ENCODE peak calls at places on chromosomes 2 and 18, in eight cellular contexts. R is AG09309, E is left ventricle myocardium superior, J is NCI-H748 treated with DMSO at 0.1 percent for 48 hours, P is epithelial cell of esophagus, K is ACHN, S is retina, Y is kidney. F is an unnamed sample.
A peak's percentile ranks its signal among the peaks of the same experiment; 100 is the strongest.

GRCh38 chr2:181673178-181673577 is 7.1 kb downstream of the NEUROD1 start:
- DNase-seq in S (peak; percentile 73), P (no peak), E (no peak), R (no peak), J (peak; percentile 83), Y (no peak), K (no peak), F (no peak)

GRCh38 chr18:57088883-57089282 is 58.0 kb upstream of the BOD1L2 start:
- DNase-seq in P (no peak), R (no peak), K (no peak), Y (no peak), J (no peak), E (no peak), S (no peak), F (no peak)

GRCh38 chr2:39435974-39436591 is 1.0 kb downstream of the MAP4K3 start:
- DNase-seq in S (no peak), E (no peak), J (no peak), P (peak; percentile 22), Y (peak; percentile 77), K (peak; percentile 37), R (no peak), F (no peak)

GRCh38 chr2:232042911-232043564 is 81.5 kb downstream of the DIS3L2 start:
- DNase-seq in E (no peak), J (no peak), R (no peak), P (no peak), S (no peak), Y (no peak), K (no peak), F (no peak)

GRCh38 chr2:109497911-109498870 is 115.6 kb downstream of the SEPTIN10 start:
- DNase-seq in J (no peak), R (no peak), K (no peak), S (peak; percentile 38), P (no peak), E (peak; percentile 60), Y (no peak), F (no peak)

GRCh38 chr2:240319855-240320560 is 115.5 kb upstream of the GPC1 start:
- DNase-seq in R (peak; percentile 88), K (no peak), E (no peak), S (peak; percentile 38), Y (peak; percentile 84), J (no peak), P (peak; percentile 79), F (peak; percentile 89)

GRCh38 chr2:136255648-136256461 is 137.9 kb upstream of the CXCR4 start:
- DNase-seq in E (no peak), S (no peak), P (peak; percentile 15), Y (no peak), J (no peak), K (no peak), R (no peak), F (no peak)

GRCh38 chr2:239195318-239195871 is 205.4 kb downstream of the HDAC4 start:
- DNase-seq in P (no peak), R (no peak), S (peak; percentile 58), J (no peak), K (no peak), Y (peak; percentile 24), E (peak; percentile 15), F (no peak)

GRCh38 chr18:9614401-9615279 is at the start of gene PPP4R1:
- DNase-seq in S (peak; percentile 91), J (peak; percentile 24), K (peak; percentile 70), E (peak; percentile 90), P (peak; percentile 84), R (no peak), Y (peak; percentile 93), F (no peak)

GRCh38 chr2:6392966-6393365 is 472.7 kb downstream of the CMPK2 start:
- DNase-seq in S (no peak), J (no peak), K (no peak), R (no peak), Y (no peak), P (no peak), E (no peak), F (no peak)

GRCh38 chr2:37635359-37636208 is 35.9 kb downstream of the CDC42EP3 start:
- DNase-seq in E (no peak), J (no peak), Y (no peak), R (peak; percentile 78), K (no peak), S (no peak), P (peak; percentile 97), F (no peak)

GRCh38 chr2:46831037-46831868 is 84.4 kb downstream of the MCFD2 start:
- DNase-seq in J (no peak), E (no peak), R (peak; percentile 97), Y (no peak), S (no peak), P (no peak), K (no peak), F (no peak)

GRCh38 chr18:49797995-49798394 is 15.3 kb downstream of the ACAA2 start:
- DNase-seq in J (no peak), S (no peak), K (no peak), Y (no peak), R (no peak), E (no peak), P (no peak), F (no peak)

GRCh38 chr2:128217671-128218070 is 101.0 kb downstream of the HS6ST1 start:
- DNase-seq in S (no peak), R (no peak), K (no peak), P (no peak), Y (no peak), E (no peak), J (no peak), F (no peak)

GRCh38 chr18:45386256-45386655 is 229.0 kb upstream of the SLC14A2 start:
- DNase-seq in R (no peak), K (peak; percentile 40), E (peak; percentile 36), J (peak; percentile 83), S (peak; percentile 42), P (peak; percentile 67), Y (no peak), F (no peak)

GRCh38 chr2:127324635-127325034 is 30.7 kb upstream of the ERCC3 start:
- DNase-seq in S (no peak), Y (no peak), K (peak; percentile 58), R (peak; percentile 27), E (no peak), P (peak; percentile 49), J (no peak), F (peak; percentile 34)

GRCh38 chr2:110770696-110771425 is 38.5 kb downstream of the ACOXL start:
- DNase-seq in Y (no peak), E (peak; percentile 55), K (no peak), S (peak; percentile 83), J (peak; percentile 83), P (peak; percentile 80), R (peak; percentile 20), F (no peak)

GRCh38 chr2:120237491-120237902 is 14.3 kb upstream of the TMEM185B start:
- DNase-seq in J (no peak), E (no peak), K (peak; percentile 90), Y (peak; percentile 63), S (no peak), R (no peak), P (peak; percentile 44), F (no peak)

GRCh38 chr2:165357758-165358157 is 111.7 kb upstream of the CSRNP3 start:
- DNase-seq in E (no peak), K (peak; percentile 37), S (no peak), J (no peak), P (peak; percentile 89), Y (no peak), R (peak; percentile 18), F (peak; percentile 29)

GRCh38 chr2:32558492-32558891 is 69.4 kb upstream of the TTC27 start:
- DNase-seq in Y (no peak), S (no peak), P (no peak), J (no peak), K (no peak), E (no peak), R (no peak), F (no peak)

GRCh38 chr2:129849559-129850160 is 129.8 kb upstream of the RAB6C start:
- DNase-seq in J (peak; percentile 77), R (peak; percentile 34), P (peak; percentile 74), E (no peak), S (peak; percentile 55), Y (no peak), K (peak; percentile 75), F (peak; percentile 46)

GRCh38 chr2:238120463-238121298 is 17.8 kb upstream of the KLHL30 start:
- DNase-seq in K (no peak), S (peak; percentile 83), R (no peak), J (no peak), E (peak; percentile 54), Y (peak; percentile 59), P (peak; percentile 26), F (no peak)

GRCh38 chr2:123953848-123954247 is 71.2 kb upstream of the CNTNAP5 start:
- DNase-seq in S (no peak), P (peak; percentile 76), J (peak; percentile 2), R (no peak), K (peak; percentile 13), E (no peak), Y (no peak), F (no peak)

GRCh38 chr2:239194731-239195317 is 206.0 kb downstream of the HDAC4 start:
- DNase-seq in P (no peak), S (peak; percentile 55), R (no peak), E (peak; percentile 17), Y (peak; percentile 46), K (no peak), J (no peak), F (no peak)

GRCh38 chr2:163370169-163370886 is 365.5 kb downstream of the FIGN start:
- DNase-seq in K (no peak), E (no peak), P (peak; percentile 39), J (no peak), S (no peak), Y (no peak), R (no peak), F (no peak)

GRCh38 chr18:73774836-73775509 is 372.7 kb downstream of the FBXO15 start:
- DNase-seq in J (peak; percentile 78), R (no peak), K (peak; percentile 58), E (peak; percentile 48), P (peak; percentile 19), S (no peak), Y (no peak), F (no peak)

GRCh38 chr18:29840101-29840500 is 1202.4 kb downstream of the DSC3 start:
- DNase-seq in J (no peak), Y (no peak), E (no peak), K (peak; percentile 72), R (peak; percentile 62), S (no peak), P (peak; percentile 96), F (no peak)

GRCh38 chr2:74886251-74886650 is 52.3 kb downstream of the HK2 start:
- DNase-seq in P (no peak), K (no peak), S (no peak), E (no peak), R (no peak), J (no peak), Y (no peak), F (no peak)

GRCh38 chr2:19357383-19358241 is 811 bp downstream of the OSR1 start:
- DNase-seq in K (peak; percentile 44), R (no peak), Y (no peak), E (peak; percentile 60), S (peak; percentile 65), P (peak; percentile 42), J (no peak), F (no peak)

GRCh38 chr2:37379881-37380296 is 35.5 kb downstream of the QPCT start:
- DNase-seq in R (no peak), P (no peak), K (no peak), S (no peak), E (no peak), Y (no peak), J (no peak), F (no peak)

GRCh38 chr2:191038241-191038725 is 24.3 kb upstream of the STAT1 start:
- DNase-seq in R (peak; percentile 74), E (no peak), P (peak; percentile 73), J (no peak), Y (no peak), S (no peak), K (no peak), F (no peak)

GRCh38 chr2:218826791-218827190 is 4.8 kb downstream of the PRKAG3 start:
- DNase-seq in Y (no peak), P (no peak), R (no peak), S (no peak), J (no peak), K (no peak), E (no peak), F (no peak)

GRCh38 chr2:105329197-105329554 is 359 bp downstream of the TGFBRAP1 start:
- DNase-seq in J (no peak), P (no peak), Y (peak; percentile 79), S (no peak), K (no peak), R (no peak), E (peak; percentile 33), F (no peak)

GRCh38 chr2:43831438-43832294 is 7.0 kb downstream of the ABCG5 start:
- DNase-seq in P (peak; percentile 1), Y (no peak), E (no peak), R (no peak), S (peak; percentile 60), J (no peak), K (no peak), F (no peak)